ENCODE peak calls at places on chromosomes 4 and X, in eight cellular contexts. One of them, this sample, is unnamed.

GRCh38 chrX:30283456-30284200 is 25.6 kb downstream of the NR0B1 start:
- DNase-seq in nephron progenitor cell: no peak
- DNase-seq in GM20000: no peak
- DNase-seq in coronary artery: no peak
- DNase-seq in H4: peak
- DNase-seq in amniotic stem cell: peak
- DNase-seq in cardiac fibroblast: peak
- DNase-seq in smooth muscle cell of the brain vasculature: no peak
- DNase-seq in this sample: peak

GRCh38 chrX:112819013-112819635 is 21.5 kb downstream of the AMOT start:
- DNase-seq in nephron progenitor cell: no peak
- DNase-seq in GM20000: no peak
- DNase-seq in coronary artery: no peak
- DNase-seq in H4: peak
- DNase-seq in amniotic stem cell: peak
- DNase-seq in cardiac fibroblast: peak
- DNase-seq in smooth muscle cell of the brain vasculature: no peak
- DNase-seq in this sample: no peak

GRCh38 chr4:109589605-109590004 is 29.6 kb downstream of the MCUB start:
- DNase-seq in nephron progenitor cell: no peak
- DNase-seq in GM20000: no peak
- DNase-seq in coronary artery: no peak
- DNase-seq in H4: no peak
- DNase-seq in amniotic stem cell: no peak
- DNase-seq in cardiac fibroblast: no peak
- DNase-seq in smooth muscle cell of the brain vasculature: no peak
- DNase-seq in this sample: no peak

GRCh38 chr4:80091184-80091583 is 18.2 kb upstream of the ANTXR2 start:
- DNase-seq in nephron progenitor cell: no peak
- DNase-seq in GM20000: no peak
- DNase-seq in coronary artery: no peak
- DNase-seq in H4: no peak
- DNase-seq in amniotic stem cell: no peak
- DNase-seq in cardiac fibroblast: no peak
- DNase-seq in smooth muscle cell of the brain vasculature: no peak
- DNase-seq in this sample: no peak

GRCh38 chrX:134780908-134781307 is 122.6 kb upstream of the PLAC1 start:
- DNase-seq in nephron progenitor cell: no peak
- DNase-seq in GM20000: no peak
- DNase-seq in coronary artery: no peak
- DNase-seq in H4: no peak
- DNase-seq in amniotic stem cell: no peak
- DNase-seq in cardiac fibroblast: no peak
- DNase-seq in smooth muscle cell of the brain vasculature: no peak
- DNase-seq in this sample: no peak

GRCh38 chrX:155056877-155057792 is 13.8 kb downstream of the CMC4 start:
- DNase-seq in nephron progenitor cell: peak
- DNase-seq in GM20000: peak
- DNase-seq in coronary artery: peak
- DNase-seq in H4: peak
- DNase-seq in amniotic stem cell: peak
- DNase-seq in cardiac fibroblast: peak
- DNase-seq in smooth muscle cell of the brain vasculature: no peak
- DNase-seq in this sample: peak

GRCh38 chr4:12852338-12853307 is 631.5 kb downstream of the RAB28 start:
- DNase-seq in nephron progenitor cell: peak
- DNase-seq in GM20000: peak
- DNase-seq in coronary artery: no peak
- DNase-seq in H4: peak
- DNase-seq in amniotic stem cell: peak
- DNase-seq in cardiac fibroblast: peak
- DNase-seq in smooth muscle cell of the brain vasculature: peak
- DNase-seq in this sample: peak

GRCh38 chrX:10474510-10474909 is 145.9 kb downstream of the MID1 start:
- DNase-seq in nephron progenitor cell: no peak
- DNase-seq in GM20000: no peak
- DNase-seq in coronary artery: no peak
- DNase-seq in H4: no peak
- DNase-seq in amniotic stem cell: no peak
- DNase-seq in cardiac fibroblast: no peak
- DNase-seq in smooth muscle cell of the brain vasculature: no peak
- DNase-seq in this sample: no peak

GRCh38 chr4:67550491-67551256 is 5.4 kb upstream of the CENPC start:
- DNase-seq in nephron progenitor cell: no peak
- DNase-seq in GM20000: no peak
- DNase-seq in coronary artery: no peak
- DNase-seq in H4: no peak
- DNase-seq in amniotic stem cell: no peak
- DNase-seq in cardiac fibroblast: no peak
- DNase-seq in smooth muscle cell of the brain vasculature: no peak
- DNase-seq in this sample: no peak

GRCh38 chr4:92953462-92953861 is 649.7 kb downstream of the GRID2 start:
- DNase-seq in nephron progenitor cell: no peak
- DNase-seq in GM20000: no peak
- DNase-seq in coronary artery: no peak
- DNase-seq in H4: no peak
- DNase-seq in amniotic stem cell: no peak
- DNase-seq in cardiac fibroblast: no peak
- DNase-seq in smooth muscle cell of the brain vasculature: no peak
- DNase-seq in this sample: no peak

This sample was measured in brain pericyte.